ENCODE peak calls at places on chromosomes 3 and 15, in six cellular contexts. A, H, R, B, O and Y are unnamed samples. For H3K4me1, the result is how much of the 10 kb centered on the place peaks cover.

GRCh38 chr3:40737343-40737742 is 212.6 kb downstream of the ZNF621 start:
- DNase-seq in A (no peak), H (no peak), R (no peak), B (no peak), O (no peak), Y (no peak)

GRCh38 chr3:179852117-179852886 is 184.4 kb downstream of the PEX5L start:
- DNase-seq in A (no peak), H (no peak), R (no peak), B (no peak), O (peak), Y (no peak)

GRCh38 chr3:50322386-50323091 is at the start of gene HYAL2:
- DNase-seq in A (peak), H (peak), R (peak), B (peak), O (no peak), Y (no peak)

GRCh38 chr3:51799879-51800757 is 21.1 kb upstream of the IQCF6 start:
- DNase-seq in A (no peak), H (no peak), R (no peak), B (no peak), O (peak), Y (no peak)

GRCh38 chr15:61084944-61085367 is 144.1 kb downstream of the RORA start:
- DNase-seq in A (no peak), H (no peak), R (no peak), B (no peak), O (no peak), Y (no peak)

GRCh38 chr3:116051040-116051439 is 394.2 kb downstream of the LSAMP start:
- DNase-seq in A (no peak), H (no peak), R (no peak), B (no peak), O (no peak), Y (no peak)

GRCh38 chr3:15318661-15319060 is 13.7 kb downstream of the SH3BP5 start:
- DNase-seq in A (no peak), H (no peak), R (no peak), B (no peak), O (no peak), Y (no peak)

GRCh38 chr15:81003023-81003350 is 2.3 kb downstream of the TLNRD1 start:
- DNase-seq in A (no peak), H (no peak), R (peak), B (no peak), O (no peak), Y (no peak)

GRCh38 chr3:132038198-132038825 is 3.5 kb upstream of the CPNE4 start:
- DNase-seq in A (no peak), H (no peak), R (no peak), B (no peak), O (peak), Y (no peak)

GRCh38 chr3:76096836-76097587 is 311.7 kb upstream of the ZNF717 start:
- DNase-seq in A (no peak), H (no peak), R (no peak), B (no peak), O (no peak), Y (no peak)

GRCh38 chr15:70321106-70321809 is 223.5 kb upstream of the TLE3 start:
- DNase-seq in A (no peak), H (no peak), R (no peak), B (no peak), O (no peak), Y (peak)

GRCh38 chr15:28984421-28985375 is 98.9 kb downstream of the APBA2 start:
- DNase-seq in A (no peak), H (no peak), R (no peak), B (no peak), O (peak), Y (no peak)

GRCh38 chr3:111936191-111936841 is 42.5 kb upstream of the ABHD10 start:
- DNase-seq in A (no peak), H (no peak), R (no peak), B (no peak), O (no peak), Y (no peak)

GRCh38 chr3:37701729-37702128 is 160.0 kb upstream of the CTDSPL start:
- DNase-seq in A (no peak), H (peak), R (no peak), B (no peak), O (no peak), Y (no peak)

GRCh38 chr15:73866481-73866880 is 6.9 kb upstream of the TBC1D21 start:
- DNase-seq in A (no peak), H (no peak), R (no peak), B (no peak), O (no peak), Y (no peak)

GRCh38 chr3:29138171-29138570 is 142.7 kb upstream of the RBMS3 start:
- DNase-seq in A (no peak), H (no peak), R (no peak), B (no peak), O (no peak), Y (no peak)

GRCh38 chr15:59917504-59918157 is 86.5 kb upstream of the FOXB1 start:
- DNase-seq in A (peak), H (no peak), R (peak), B (peak), O (peak), Y (no peak)

GRCh38 chr15:68617777-68618176 is 39.0 kb downstream of the CORO2B start:
- DNase-seq in A (no peak), H (no peak), R (no peak), B (no peak), O (no peak), Y (no peak)

GRCh38 chr3:5563537-5564277 is 376.2 kb downstream of the EDEM1 start:
- DNase-seq in A (no peak), H (no peak), R (peak), B (no peak), O (no peak), Y (no peak)

GRCh38 chr15:83118291-83118827 is 10.9 kb downstream of the TM6SF1 start:
- DNase-seq in A (no peak), H (no peak), R (no peak), B (no peak), O (no peak), Y (no peak)

GRCh38 chr3:196774191-196774820 is 34.6 kb downstream of the PAK2 start:
- DNase-seq in A (no peak), H (no peak), R (no peak), B (no peak), O (peak), Y (no peak)

GRCh38 chr15:91224750-91225380 is 124.8 kb downstream of the SV2B start:
- DNase-seq in A (no peak), H (no peak), R (no peak), B (no peak), O (peak), Y (no peak)

GRCh38 chr3:65330072-65330471 is 642.3 kb upstream of the ADAMTS9 start:
- DNase-seq in A (no peak), H (no peak), R (no peak), B (no peak), O (no peak), Y (no peak)

GRCh38 chr15:83498801-83499200 is 51.7 kb downstream of the SH3GL3 start:
- DNase-seq in A (no peak), H (no peak), R (no peak), B (no peak), O (no peak), Y (no peak)

GRCh38 chr3:47650294-47650693 is 71.6 kb upstream of the CSPG5 start:
- DNase-seq in A (no peak), H (no peak), R (no peak), B (no peak), O (no peak), Y (no peak)

GRCh38 chr3:149371001-149371722 is 6.3 kb downstream of the TM4SF1 start:
- DNase-seq in A (no peak), H (no peak), R (no peak), B (no peak), O (peak), Y (no peak)
- TF ChIP-seq CTCF in A (no peak), H (no peak), R (no peak), B (no peak), O (peak), Y (no peak)

GRCh38 chr3:157133434-157134320 is 26.3 kb downstream of the CCNL1 start:
- DNase-seq in A (no peak), H (no peak), R (no peak), B (no peak), O (no peak), Y (no peak)
- H3K4me1 ChIP-seq in A (under half), H (half or more), R (under half), B (half or more), O (half or more), Y (under half)

GRCh38 chr3:127746400-127747057 is 73.8 kb downstream of the ABTB1 start:
- DNase-seq in A (peak), H (no peak), R (no peak), B (no peak), O (peak), Y (no peak)

GRCh38 chr3:127749361-127749760 is 73.0 kb downstream of the MGLL start:
- DNase-seq in A (no peak), H (no peak), R (no peak), B (no peak), O (no peak), Y (no peak)

GRCh38 chr3:127748754-127749327 is 73.5 kb downstream of the MGLL start:
- DNase-seq in A (peak), H (no peak), R (no peak), B (no peak), O (no peak), Y (no peak)

GRCh38 chr3:127747066-127747465 is 74.3 kb downstream of the ABTB1 start:
- DNase-seq in A (no peak), H (no peak), R (no peak), B (no peak), O (no peak), Y (no peak)

GRCh38 chr3:127747751-127748521 is 74.4 kb downstream of the MGLL start:
- DNase-seq in A (peak), H (peak), R (peak), B (peak), O (peak), Y (peak)
- TF ChIP-seq CTCF in A (no peak), H (peak), R (no peak), B (no peak), O (no peak), Y (peak)

GRCh38 chr3:123414958-123415792 is 33.7 kb downstream of the ADCY5 start:
- DNase-seq in A (no peak), H (no peak), R (no peak), B (no peak), O (no peak), Y (no peak)

GRCh38 chr3:123419156-123419849 is 29.6 kb downstream of the ADCY5 start:
- DNase-seq in A (no peak), H (no peak), R (no peak), B (no peak), O (no peak), Y (no peak)

GRCh38 chr3:123416173-123416572 is 32.7 kb downstream of the ADCY5 start:
- DNase-seq in A (no peak), H (no peak), R (no peak), B (no peak), O (no peak), Y (no peak)

GRCh38 chr3:123419850-123420292 is 29.0 kb downstream of the ADCY5 start:
- DNase-seq in A (no peak), H (peak), R (no peak), B (no peak), O (no peak), Y (peak)

DNA sequence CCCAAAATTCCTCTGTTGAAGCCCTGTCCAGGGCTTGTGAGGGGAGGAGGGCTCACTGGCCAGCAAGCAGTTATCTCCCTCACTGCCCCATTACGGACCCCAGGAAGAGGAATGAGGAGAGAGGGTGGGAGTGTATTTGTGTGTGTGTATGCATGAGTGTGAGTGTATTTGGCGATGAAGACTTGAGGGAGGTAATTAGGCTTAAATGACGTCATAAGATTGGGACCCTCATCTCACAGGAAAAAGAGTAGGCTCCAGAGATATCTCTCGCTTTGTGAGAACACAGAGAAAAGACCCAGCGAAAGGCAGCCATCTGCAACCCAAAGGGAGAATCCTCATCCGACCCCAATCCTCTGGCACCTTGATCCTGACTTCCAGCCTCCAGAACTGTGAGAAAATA is 32.2 kb downstream of the ADCY5 start:
- DNase-seq in A (no peak), H (no peak), R (no peak), B (no peak), O (no peak), Y (no peak)
- H3K4me1 ChIP-seq in A (under half), H (half or more), R (under half), B (under half), O (under half), Y (half or more)

DNA sequence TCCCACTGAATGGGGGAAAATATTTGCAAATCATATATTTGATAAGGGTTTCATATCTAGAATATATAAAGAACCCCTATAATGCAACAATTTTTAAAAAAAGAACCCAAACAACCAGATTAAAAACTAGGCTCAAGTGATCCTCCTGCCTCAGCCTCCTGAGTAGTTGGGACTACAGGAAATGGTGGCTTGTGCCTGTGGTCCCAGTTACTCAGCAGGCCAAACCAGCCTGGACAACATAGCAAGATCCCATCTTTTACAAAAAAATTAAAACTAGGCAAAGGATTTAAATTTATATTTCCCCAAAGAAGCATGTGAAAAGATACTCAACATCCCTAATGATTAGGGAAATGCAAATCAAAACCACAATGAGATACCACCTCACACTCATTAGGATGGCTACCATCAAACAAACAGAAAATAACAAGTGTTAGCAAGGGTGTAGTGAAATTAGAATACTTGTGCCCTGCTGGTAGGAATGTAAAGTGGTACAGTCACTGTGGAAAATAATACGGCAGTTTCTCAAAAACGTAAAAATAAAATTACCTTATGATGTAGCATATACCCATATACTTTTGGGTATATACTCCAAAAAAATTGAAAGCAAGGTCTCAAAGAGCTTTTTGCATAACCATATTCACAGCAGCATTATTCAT is 19.7 kb downstream of the TFDP2 start:
- DNase-seq in A (no peak), H (no peak), R (no peak), B (no peak), O (no peak), Y (no peak)
- TF ChIP-seq CTCF in A (no peak), H (no peak), R (no peak), B (no peak), O (no peak), Y (no peak)

GRCh38 chr3:151976211-151977050 is 103.0 kb downstream of the SUCNR1 start:
- DNase-seq in A (no peak), H (no peak), R (no peak), B (no peak), O (peak), Y (no peak)
- H3K4me1 ChIP-seq in A (under half), H (under half), R (under half), B (under half), O (under half), Y (under half)

DNA sequence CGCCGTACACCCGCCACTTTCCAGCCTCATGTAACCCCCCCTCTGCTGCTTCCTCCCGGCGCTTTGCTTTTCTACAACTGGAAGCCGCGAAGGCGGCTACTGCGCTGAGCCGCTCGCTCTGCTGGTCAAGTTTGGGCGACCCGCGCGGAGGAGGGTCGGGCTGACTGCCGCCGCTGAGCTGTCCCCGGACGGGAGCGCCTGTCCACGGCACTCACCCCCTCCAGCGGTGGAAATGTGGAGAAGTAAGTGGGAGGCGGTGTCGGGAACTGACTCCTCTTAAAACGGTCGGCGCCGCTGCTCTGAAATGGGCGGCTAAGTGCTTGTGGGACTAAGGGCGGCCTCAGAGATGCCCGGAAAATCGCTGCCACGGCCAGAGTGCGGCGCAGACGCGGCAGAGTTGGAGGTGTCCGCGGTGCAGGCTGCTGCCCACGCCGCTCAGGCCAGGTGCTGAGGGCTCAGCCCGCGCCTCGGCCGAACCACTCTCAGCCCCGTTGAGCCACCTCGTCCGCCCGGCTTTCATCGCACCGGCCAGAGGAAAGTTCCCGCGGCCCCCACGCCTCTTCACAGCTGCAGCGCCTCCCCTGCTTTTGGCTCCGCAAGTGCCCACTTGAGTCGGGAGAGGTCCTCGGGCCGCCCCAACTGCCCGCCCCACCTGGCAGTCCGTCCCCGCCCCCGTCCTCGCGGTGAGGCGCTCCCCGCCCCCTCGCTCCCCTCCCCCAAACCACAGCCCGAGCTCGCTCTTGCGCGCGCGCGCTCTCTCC is 394 bp upstream of the EPHA6 start:
- DNase-seq in A (peak), H (peak), R (peak), B (peak), O (peak), Y (no peak)
- TF ChIP-seq CTCF in A (no peak), H (no peak), R (no peak), B (no peak), O (peak), Y (no peak)

DNA sequence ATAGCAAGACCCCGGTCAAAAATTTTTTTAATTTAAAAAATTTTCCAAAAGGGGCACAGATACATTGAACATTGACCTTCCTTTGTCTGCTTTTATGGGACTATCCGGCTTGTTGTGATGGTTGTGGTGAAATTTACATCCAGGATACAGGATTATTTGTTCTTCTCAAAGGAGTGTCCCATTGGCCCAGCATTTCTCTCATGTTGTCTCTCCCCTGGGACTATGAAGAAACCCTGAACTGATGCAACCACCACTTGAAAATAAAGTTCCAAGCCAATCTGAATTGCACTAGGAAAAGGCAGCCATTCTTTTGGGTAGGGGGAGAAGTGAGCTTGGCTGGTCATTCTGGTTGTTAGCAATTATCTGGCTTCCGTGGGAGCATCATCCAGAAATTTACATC is 58.4 kb downstream of the PPARG start:
- DNase-seq in A (no peak), H (no peak), R (no peak), B (no peak), O (no peak), Y (no peak)
- H3K4me1 ChIP-seq in A (under half), H (under half), R (under half), B (under half), O (under half), Y (under half)

DNA sequence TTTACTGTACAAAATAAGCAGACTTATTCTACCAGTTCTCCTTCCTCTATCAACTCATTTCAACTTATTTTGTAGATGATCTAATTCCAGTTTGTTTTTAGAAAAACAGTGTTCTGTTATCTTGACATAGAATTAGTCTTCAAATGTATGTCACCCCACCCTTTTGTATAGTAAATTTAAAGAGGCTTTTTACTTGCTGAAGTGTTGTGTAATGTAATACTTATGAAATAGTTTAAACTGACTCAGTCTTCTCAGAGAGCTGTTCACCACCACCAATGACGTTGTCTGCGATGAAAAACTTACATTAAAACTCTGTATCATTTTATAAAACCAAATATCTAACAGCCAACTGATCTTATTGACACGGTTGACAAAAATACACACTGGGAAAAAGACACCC is 82.9 kb downstream of the RAP2B start:
- DNase-seq in A (no peak), H (no peak), R (no peak), B (no peak), O (no peak), Y (no peak)
- TF ChIP-seq CTCF in A (no peak), H (no peak), R (no peak), B (no peak), O (no peak), Y (no peak)

DNA sequence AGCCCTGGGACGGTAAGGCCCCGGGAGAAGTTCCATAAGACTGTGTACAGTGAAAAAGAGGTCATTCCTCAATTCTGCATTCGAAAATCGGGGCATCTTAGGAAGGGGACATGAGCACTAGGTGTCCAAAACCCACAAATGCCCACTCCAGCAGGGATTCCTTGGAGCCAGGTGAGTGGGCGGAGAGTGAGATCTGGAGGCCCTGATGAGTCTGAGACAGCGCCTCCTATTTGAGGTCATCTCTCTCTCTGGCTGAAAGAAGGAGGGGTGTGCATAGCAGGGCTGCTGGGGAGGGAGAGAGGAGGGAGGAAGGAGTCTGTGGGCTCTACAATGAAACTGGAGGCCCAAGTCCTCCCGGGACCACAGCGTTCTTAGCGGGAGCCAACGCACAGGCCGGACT is 38.1 kb upstream of the LACTB start:
- DNase-seq in A (no peak), H (no peak), R (no peak), B (no peak), O (no peak), Y (no peak)
- H3K4me1 ChIP-seq in A (under half), H (under half), R (under half), B (under half), O (under half), Y (under half)